ENCODE peak calls at places on chromosomes 5 and 9, in six cellular contexts. One of them, this sample, is unnamed.

GRCh38 chr9:130741024-130741305 is 47.4 kb downstream of the EXOSC2 start:
- DNase-seq in fibroblast of lung: no peak
- DNase-seq in uterus: no peak
- DNase-seq in brain microvascular endothelial cell: no peak
- DNase-seq in testis: no peak
- DNase-seq in IMR-90: no peak
- DNase-seq in this sample: no peak

GRCh38 chr5:59036274-59036961 is 453.5 kb downstream of the RAB3C start:
- DNase-seq in testis: no peak
- DNase-seq in IMR-90: peak; percentile 99
- DNase-seq in uterus: peak; percentile 32
- DNase-seq in brain microvascular endothelial cell: peak; percentile 91
- DNase-seq in fibroblast of lung: peak; percentile 99
- DNase-seq in this sample: no peak

GRCh38 chr9:106534800-106535199 is 328.2 kb upstream of the ZNF462 start:
- DNase-seq in IMR-90: no peak
- DNase-seq in uterus: no peak
- DNase-seq in testis: no peak
- DNase-seq in brain microvascular endothelial cell: no peak
- DNase-seq in fibroblast of lung: no peak
- DNase-seq in this sample: no peak

GRCh38 chr5:180069589-180070247 is 1.8 kb downstream of the RNF130 start:
- DNase-seq in brain microvascular endothelial cell: no peak
- DNase-seq in IMR-90: no peak
- DNase-seq in fibroblast of lung: peak; percentile 7
- DNase-seq in uterus: no peak
- DNase-seq in testis: no peak
- DNase-seq in this sample: no peak

GRCh38 chr9:91495450-91495849 is 71.8 kb upstream of the NFIL3 start:
- DNase-seq in testis: no peak
- DNase-seq in brain microvascular endothelial cell: peak; percentile 94
- DNase-seq in IMR-90: peak; percentile 98
- DNase-seq in uterus: no peak
- DNase-seq in fibroblast of lung: peak; percentile 93
- DNase-seq in this sample: no peak

GRCh38 chr5:68255305-68256130 is 40.0 kb downstream of the PIK3R1 start:
- DNase-seq in uterus: no peak
- DNase-seq in brain microvascular endothelial cell: no peak
- DNase-seq in IMR-90: no peak
- DNase-seq in testis: no peak
- DNase-seq in fibroblast of lung: no peak
- DNase-seq in this sample: no peak

GRCh38 chr5:59628062-59628828 is 265.3 kb downstream of the PDE4D start:
- DNase-seq in testis: no peak
- DNase-seq in IMR-90: no peak
- DNase-seq in fibroblast of lung: no peak
- DNase-seq in brain microvascular endothelial cell: no peak
- DNase-seq in uterus: no peak
- DNase-seq in this sample: no peak

GRCh38 chr9:78383130-78383529 is 86.2 kb downstream of the PSAT1 start:
- DNase-seq in uterus: no peak
- DNase-seq in testis: no peak
- DNase-seq in brain microvascular endothelial cell: peak; percentile 27
- DNase-seq in fibroblast of lung: peak; percentile 34
- DNase-seq in IMR-90: peak; percentile 45
- DNase-seq in this sample: no peak

GRCh38 chr5:171842006-171842776 is 56.6 kb downstream of the SMIM23 start:
- DNase-seq in IMR-90: no peak
- DNase-seq in uterus: no peak
- DNase-seq in fibroblast of lung: no peak
- DNase-seq in brain microvascular endothelial cell: no peak
- DNase-seq in testis: no peak
- DNase-seq in this sample: no peak

GRCh38 chr9:128276574-128277270 is 646 bp downstream of the SWI5 start:
- DNase-seq in brain microvascular endothelial cell: no peak
- DNase-seq in IMR-90: peak; percentile 34
- DNase-seq in uterus: peak; percentile 58
- DNase-seq in fibroblast of lung: peak; percentile 37
- DNase-seq in testis: peak; percentile 38
- DNase-seq in this sample: no peak

GRCh38 chr9:14903040-14903439 is 7.2 kb downstream of the FREM1 start:
- DNase-seq in IMR-90: no peak
- DNase-seq in uterus: no peak
- DNase-seq in testis: no peak
- DNase-seq in brain microvascular endothelial cell: no peak
- DNase-seq in fibroblast of lung: no peak
- DNase-seq in this sample: no peak

GRCh38 chr5:162160401-162160800 is 92.8 kb downstream of the GABRG2 start:
- DNase-seq in testis: no peak
- DNase-seq in uterus: no peak
- DNase-seq in IMR-90: no peak
- DNase-seq in brain microvascular endothelial cell: no peak
- DNase-seq in fibroblast of lung: no peak
- DNase-seq in this sample: no peak

GRCh38 chr5:72379936-72380335 is 59.8 kb downstream of the PTCD2 start:
- DNase-seq in IMR-90: peak; percentile 52
- DNase-seq in fibroblast of lung: no peak
- DNase-seq in testis: no peak
- DNase-seq in brain microvascular endothelial cell: peak; percentile 34
- DNase-seq in uterus: no peak
- DNase-seq in this sample: no peak

GRCh38 chr5:34459908-34460307 is 196.2 kb upstream of the RAI14 start:
- DNase-seq in uterus: no peak
- DNase-seq in fibroblast of lung: no peak
- DNase-seq in IMR-90: no peak
- DNase-seq in testis: no peak
- DNase-seq in brain microvascular endothelial cell: no peak
- DNase-seq in this sample: no peak

DNA sequence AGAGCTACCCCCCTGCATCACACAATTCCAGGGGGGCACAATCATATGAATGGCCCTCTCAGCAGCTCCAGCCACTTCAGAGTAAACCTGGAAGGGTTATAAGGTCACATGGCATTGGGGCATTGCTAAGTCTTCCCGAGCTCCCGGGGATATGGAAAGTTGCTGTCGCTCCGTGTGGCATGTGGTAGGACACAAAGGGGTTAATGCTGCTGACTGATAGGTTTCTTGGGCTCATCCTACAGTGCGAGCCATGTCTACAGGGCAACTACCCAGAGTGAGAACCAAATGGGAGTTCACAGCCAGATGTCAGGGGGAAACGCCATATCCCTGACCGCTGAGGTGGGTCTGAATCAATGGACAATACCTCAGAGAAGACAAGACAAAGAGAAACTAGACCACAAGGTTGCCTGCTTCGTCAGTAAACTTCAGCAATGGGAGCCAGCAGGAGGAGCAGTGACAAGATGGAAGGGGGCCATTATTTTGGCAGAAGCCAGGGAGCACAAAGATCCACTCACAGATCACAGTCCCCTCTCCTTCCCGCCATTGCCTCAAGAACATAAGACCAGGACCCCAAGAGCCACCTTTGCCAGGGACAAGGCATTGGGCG is 52.4 kb upstream of the SHISAL2B start:
- DNase-seq in fibroblast of lung: no peak
- DNase-seq in uterus: no peak
- DNase-seq in testis: no peak
- DNase-seq in brain microvascular endothelial cell: no peak
- DNase-seq in IMR-90: no peak
- DNase-seq in this sample: no peak
- TF ChIP-seq CTCF in fibroblast of lung: peak; percentile 9
- TF ChIP-seq CTCF in uterus: no peak
- TF ChIP-seq CTCF in testis: no peak
- TF ChIP-seq CTCF in brain microvascular endothelial cell: peak; percentile 29
- TF ChIP-seq CTCF in IMR-90: no peak
- TF ChIP-seq CTCF in this sample: no peak

GRCh38 chr5:6582507-6583048 is 50.3 kb downstream of the NSUN2 start:
- DNase-seq in fibroblast of lung: no peak
- DNase-seq in brain microvascular endothelial cell: no peak
- DNase-seq in uterus: no peak
- DNase-seq in testis: no peak
- DNase-seq in IMR-90: no peak
- DNase-seq in this sample: no peak
- H3K4me3 ChIP-seq in fibroblast of lung: no peak overlapping the region
- H3K4me3 ChIP-seq in brain microvascular endothelial cell: no peak overlapping the region
- H3K4me3 ChIP-seq in uterus: peak overlapping the region; percentile 44
- H3K4me3 ChIP-seq in testis: peak overlapping the region; percentile 27
- H3K4me3 ChIP-seq in IMR-90: peak overlapping the region; percentile 30
- H3K4me3 ChIP-seq in this sample: peak overlapping the region; percentile 67

GRCh38 chr9:97601228-97601898 is 31.8 kb downstream of the TSTD2 start:
- DNase-seq in testis: no peak
- DNase-seq in fibroblast of lung: no peak
- DNase-seq in brain microvascular endothelial cell: no peak
- DNase-seq in uterus: no peak
- DNase-seq in IMR-90: no peak
- DNase-seq in this sample: no peak

GRCh38 chr9:97600531-97601227 is 32.5 kb downstream of the TSTD2 start:
- DNase-seq in IMR-90: no peak
- DNase-seq in brain microvascular endothelial cell: no peak
- DNase-seq in testis: no peak
- DNase-seq in fibroblast of lung: no peak
- DNase-seq in uterus: no peak
- DNase-seq in this sample: no peak

GRCh38 chr9:97599447-97599846 is 33.7 kb downstream of the TSTD2 start:
- DNase-seq in brain microvascular endothelial cell: no peak
- DNase-seq in testis: no peak
- DNase-seq in IMR-90: no peak
- DNase-seq in uterus: no peak
- DNase-seq in fibroblast of lung: no peak
- DNase-seq in this sample: no peak

GRCh38 chr9:97596906-97597305 is 36.3 kb downstream of the TSTD2 start:
- DNase-seq in brain microvascular endothelial cell: no peak
- DNase-seq in uterus: no peak
- DNase-seq in IMR-90: no peak
- DNase-seq in fibroblast of lung: no peak
- DNase-seq in testis: no peak
- DNase-seq in this sample: no peak

DNA sequence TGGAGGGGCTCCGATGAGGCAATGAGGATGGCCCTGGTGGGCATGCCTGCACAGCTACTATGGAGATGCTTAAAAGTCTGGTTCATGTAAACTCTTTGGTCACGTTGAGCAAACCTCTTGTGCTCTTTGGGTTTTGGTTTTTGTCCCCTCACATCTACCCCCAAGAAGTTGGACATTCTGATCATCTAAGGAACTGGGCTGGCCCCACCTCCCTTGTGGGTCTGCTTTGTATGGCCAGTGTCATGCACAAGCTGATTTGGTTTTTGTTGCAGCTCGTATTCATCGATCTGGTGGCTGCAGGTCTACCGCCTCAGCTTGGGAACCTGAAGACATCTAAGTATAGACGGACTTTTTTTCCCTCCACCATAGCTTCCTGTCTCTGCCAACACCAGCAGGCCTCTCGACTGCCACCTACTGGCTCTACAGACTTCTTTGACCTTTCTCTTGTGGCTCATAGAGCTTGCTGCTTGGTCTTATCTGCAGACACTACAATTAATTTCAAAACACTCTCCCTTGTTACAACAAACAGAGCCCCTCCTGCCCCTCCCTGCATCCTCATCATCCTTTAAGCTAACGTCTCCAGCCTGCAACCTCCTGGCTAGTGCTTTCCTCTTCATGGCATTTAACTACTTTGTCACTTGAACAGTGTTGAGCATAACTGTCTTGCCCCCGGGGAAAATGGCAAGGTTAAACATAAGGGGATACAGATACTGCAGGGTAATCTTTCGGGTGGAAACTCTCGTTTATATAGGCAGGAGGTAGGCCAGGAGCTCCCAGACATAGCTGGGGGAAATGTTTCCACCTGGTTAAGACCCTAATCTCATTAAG is 34.5 kb downstream of the TSTD2 start:
- DNase-seq in brain microvascular endothelial cell: peak; percentile 81
- DNase-seq in IMR-90: peak; percentile 82
- DNase-seq in fibroblast of lung: peak; percentile 84
- DNase-seq in testis: peak; percentile 89
- DNase-seq in uterus: peak; percentile 69
- DNase-seq in this sample: peak; percentile 47
- H3K36me3 ChIP-seq in brain microvascular endothelial cell: peaks cover 20% of the 10 kb centered on the region
- H3K36me3 ChIP-seq in IMR-90: peaks cover 21% of the 10 kb centered on the region
- H3K36me3 ChIP-seq in fibroblast of lung: peaks cover 4% of the 10 kb centered on the region
- H3K36me3 ChIP-seq in testis: no peaks in the 10 kb centered on the region
- H3K36me3 ChIP-seq in uterus: no peaks in the 10 kb centered on the region
- H3K36me3 ChIP-seq in this sample: peaks cover 36% of the 10 kb centered on the region

GRCh38 chr5:91419571-91420537 is 36.7 kb upstream of the ARRDC3 start:
- DNase-seq in IMR-90: peak; percentile 55
- DNase-seq in brain microvascular endothelial cell: peak; percentile 60
- DNase-seq in testis: peak; percentile 78
- DNase-seq in uterus: peak; percentile 45
- DNase-seq in fibroblast of lung: peak; percentile 80
- DNase-seq in this sample: no peak
- TF ChIP-seq CTCF in IMR-90: peak; percentile 73
- TF ChIP-seq CTCF in brain microvascular endothelial cell: peak; percentile 54
- TF ChIP-seq CTCF in testis: peak; percentile 94
- TF ChIP-seq CTCF in uterus: peak; percentile 61
- TF ChIP-seq CTCF in fibroblast of lung: peak; percentile 50
- TF ChIP-seq CTCF in this sample: peak; percentile 80

GRCh38 chr9:93092171-93092991 is 3.6 kb upstream of the CARD19 start:
- DNase-seq in brain microvascular endothelial cell: no peak
- DNase-seq in IMR-90: no peak
- DNase-seq in testis: peak; percentile 10
- DNase-seq in fibroblast of lung: no peak
- DNase-seq in uterus: peak; percentile 15
- DNase-seq in this sample: no peak
- H3K4me3 ChIP-seq in brain microvascular endothelial cell: no peak overlapping the region
- H3K4me3 ChIP-seq in IMR-90: no peak overlapping the region
- H3K4me3 ChIP-seq in testis: no peak overlapping the region
- H3K4me3 ChIP-seq in fibroblast of lung: no peak overlapping the region
- H3K4me3 ChIP-seq in uterus: no peak overlapping the region
- H3K4me3 ChIP-seq in this sample: no peak overlapping the region

DNA sequence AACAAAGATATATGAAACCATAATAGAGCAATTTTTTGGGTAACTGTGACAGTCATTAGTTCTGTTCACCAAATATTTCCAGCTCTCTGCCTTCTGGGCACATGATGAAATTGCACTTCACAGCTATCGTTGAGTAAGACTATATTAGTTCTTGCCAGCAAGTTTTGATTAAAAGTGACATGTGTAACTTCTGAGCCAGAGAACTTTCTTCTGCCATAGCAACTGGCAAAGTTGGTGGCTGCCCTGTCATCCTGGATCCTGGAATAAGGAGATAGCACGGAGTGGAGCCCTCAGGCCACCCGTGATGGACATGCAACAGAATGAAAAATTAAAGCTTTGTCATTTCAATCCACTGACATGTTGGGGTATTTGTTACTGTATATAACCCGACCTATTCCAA is 194.4 kb upstream of the VCAN start:
- DNase-seq in brain microvascular endothelial cell: no peak
- DNase-seq in fibroblast of lung: no peak
- DNase-seq in uterus: no peak
- DNase-seq in IMR-90: no peak
- DNase-seq in testis: no peak
- DNase-seq in this sample: no peak
- H3K36me3 ChIP-seq in brain microvascular endothelial cell: no peaks in the 10 kb centered on the region
- H3K36me3 ChIP-seq in fibroblast of lung: no peaks in the 10 kb centered on the region
- H3K36me3 ChIP-seq in uterus: no peaks in the 10 kb centered on the region
- H3K36me3 ChIP-seq in IMR-90: no peaks in the 10 kb centered on the region
- H3K36me3 ChIP-seq in testis: no peaks in the 10 kb centered on the region
- H3K36me3 ChIP-seq in this sample: no peaks in the 10 kb centered on the region

This sample was measured in thoracic aorta.